ENCODE peak calls at places on chromosome 11, in five cellular contexts. I, O, E, R and C are unnamed samples.

GRCh38 chr11:11909727-11910126 is 68.0 kb downstream of the USP47 start:
- DNase-seq in R (no peak), I (peak), E (no peak), O (no peak), C (no peak)

GRCh38 chr11:31884080-31884479 is 73.0 kb upstream of the PAX6 start:
- DNase-seq in R (no peak), E (no peak), O (no peak), I (no peak), C (no peak)

GRCh38 chr11:116859175-116859574 is 21.8 kb upstream of the APOA1 start:
- DNase-seq in E (no peak), O (no peak), I (no peak), R (no peak), C (no peak)

GRCh38 chr11:103091441-103091809 is 535 bp downstream of the DCUN1D5 start:
- DNase-seq in O (peak), R (peak), E (no peak), I (peak), C (peak)

GRCh38 chr11:33539659-33540249 is 160.9 kb downstream of the C11orf91 start:
- DNase-seq in I (no peak), R (no peak), E (no peak), O (no peak), C (no peak)

GRCh38 chr11:10592331-10592730 is 23.9 kb upstream of the LYVE1 start:
- DNase-seq in O (no peak), I (peak), R (no peak), E (no peak), C (no peak)

GRCh38 chr11:44305643-44306468 is 4.1 kb downstream of the ALX4 start:
- DNase-seq in E (no peak), O (no peak), R (no peak), I (peak), C (no peak)

GRCh38 chr11:20397281-20397680 is 9.8 kb downstream of the PRMT3 start:
- DNase-seq in R (no peak), I (peak), O (peak), E (peak), C (no peak)

GRCh38 chr11:119696378-119697157 is 32.4 kb downstream of the NECTIN1 start:
- DNase-seq in R (no peak), I (no peak), E (no peak), O (no peak), C (no peak)

GRCh38 chr11:3195251-3196160 is 23.1 kb downstream of the MRGPRG start:
- DNase-seq in O (no peak), R (no peak), I (peak), E (no peak), C (no peak)

GRCh38 chr11:91871791-91872190 is 352.8 kb upstream of the FAT3 start:
- DNase-seq in E (no peak), R (no peak), O (no peak), I (peak), C (no peak)

GRCh38 chr11:29317669-29318068 is 699.2 kb downstream of the KCNA4 start:
- DNase-seq in R (no peak), I (peak), E (no peak), O (no peak), C (no peak)

GRCh38 chr11:118827118-118827517 is 36.2 kb upstream of the DDX6 start:
- DNase-seq in O (no peak), R (no peak), I (no peak), E (no peak), C (no peak)

GRCh38 chr11:13008625-13009475 is at the start of gene RASSF10:
- DNase-seq in I (peak), O (no peak), R (peak), E (no peak), C (peak)

GRCh38 chr11:79809487-79809886 is 368.7 kb upstream of the TENM4 start:
- DNase-seq in I (no peak), O (no peak), E (no peak), R (no peak), C (no peak)

GRCh38 chr11:69770525-69770924 is 4.6 kb downstream of the FGF4 start:
- DNase-seq in R (no peak), I (no peak), O (no peak), E (no peak), C (no peak)

GRCh38 chr11:16809901-16810668 is 71.6 kb downstream of the C11orf58 start:
- DNase-seq in O (no peak), E (no peak), I (peak), R (peak), C (peak)

GRCh38 chr11:111236355-111236754 is 9.2 kb upstream of the POU2AF2 start:
- DNase-seq in E (no peak), I (no peak), O (no peak), R (no peak), C (no peak)

GRCh38 chr11:75326439-75326810 is 25.0 kb downstream of the ARRB1 start:
- DNase-seq in E (no peak), R (no peak), I (no peak), O (no peak), C (no peak)

GRCh38 chr11:64102005-64102738 is 63.7 kb downstream of the MACROD1 start:
- DNase-seq in O (no peak), R (no peak), E (no peak), I (no peak), C (no peak)

GRCh38 chr11:46837860-46838259 is 8.2 kb downstream of the CKAP5 start:
- DNase-seq in R (no peak), O (no peak), E (no peak), I (no peak), C (no peak)